ENCODE peak calls at places on chromosomes 16 and 17, in eight cellular contexts. One of them, this sample, is unnamed.

GRCh38 chr16:50699345-50700159 is 6.1 kb downstream of the NOD2 start:
- DNase-seq in GM23338: no peak
- DNase-seq in upper lobe of left lung: no peak
- DNase-seq in vagina: no peak
- DNase-seq in spleen: peak; percentile 76
- DNase-seq in prostate gland: no peak
- DNase-seq in HCT116: no peak
- DNase-seq in breast epithelium: no peak
- DNase-seq in this sample: peak; percentile 52

GRCh38 chr16:7805997-7806396 is 473.4 kb downstream of the RBFOX1 start:
- DNase-seq in GM23338: no peak
- DNase-seq in upper lobe of left lung: no peak
- DNase-seq in vagina: no peak
- DNase-seq in spleen: no peak
- DNase-seq in breast epithelium: no peak
- DNase-seq in HCT116: no peak
- DNase-seq in prostate gland: no peak
- DNase-seq in this sample: no peak

GRCh38 chr17:8981443-8981842 is 15.9 kb upstream of the PIK3R5 start:
- DNase-seq in breast epithelium: no peak
- DNase-seq in spleen: no peak
- DNase-seq in GM23338: no peak
- DNase-seq in prostate gland: no peak
- DNase-seq in vagina: no peak
- DNase-seq in HCT116: no peak
- DNase-seq in upper lobe of left lung: no peak
- DNase-seq in this sample: no peak

GRCh38 chr16:11585460-11586374 is 1.0 kb downstream of the LITAF start:
- DNase-seq in upper lobe of left lung: peak; percentile 87
- DNase-seq in vagina: no peak
- DNase-seq in spleen: peak; percentile 90
- DNase-seq in prostate gland: no peak
- DNase-seq in GM23338: no peak
- DNase-seq in HCT116: no peak
- DNase-seq in breast epithelium: peak; percentile 37
- DNase-seq in this sample: peak; percentile 26

GRCh38 chr17:45261577-45262515 is at the start of gene SPATA32:
- DNase-seq in prostate gland: peak; percentile 51
- DNase-seq in breast epithelium: no peak
- DNase-seq in upper lobe of left lung: peak; percentile 91
- DNase-seq in vagina: no peak
- DNase-seq in spleen: peak; percentile 95
- DNase-seq in HCT116: no peak
- DNase-seq in GM23338: peak; percentile 88
- DNase-seq in this sample: peak; percentile 16

GRCh38 chr17:42791948-42792347 is 6.6 kb downstream of the COA3 start:
- DNase-seq in GM23338: no peak
- DNase-seq in spleen: no peak
- DNase-seq in prostate gland: no peak
- DNase-seq in upper lobe of left lung: no peak
- DNase-seq in breast epithelium: no peak
- DNase-seq in vagina: no peak
- DNase-seq in HCT116: no peak
- DNase-seq in this sample: no peak

GRCh38 chr17:47717845-47718621 is 15.0 kb upstream of the TBX21 start:
- DNase-seq in vagina: no peak
- DNase-seq in HCT116: no peak
- DNase-seq in prostate gland: no peak
- DNase-seq in breast epithelium: no peak
- DNase-seq in spleen: no peak
- DNase-seq in GM23338: no peak
- DNase-seq in upper lobe of left lung: no peak
- DNase-seq in this sample: no peak

GRCh38 chr17:9470171-9470570 is 105.4 kb downstream of the STX8 start:
- DNase-seq in vagina: no peak
- DNase-seq in GM23338: no peak
- DNase-seq in HCT116: no peak
- DNase-seq in prostate gland: no peak
- DNase-seq in spleen: no peak
- DNase-seq in upper lobe of left lung: no peak
- DNase-seq in breast epithelium: no peak
- DNase-seq in this sample: no peak

GRCh38 chr17:29560306-29560705 is 6.5 kb downstream of the ABHD15 start:
- DNase-seq in prostate gland: no peak
- DNase-seq in spleen: peak; percentile 54
- DNase-seq in vagina: no peak
- DNase-seq in breast epithelium: no peak
- DNase-seq in HCT116: no peak
- DNase-seq in GM23338: no peak
- DNase-seq in upper lobe of left lung: no peak
- DNase-seq in this sample: peak; percentile 18

GRCh38 chr17:2029911-2030778 is at the start of gene DPH1:
- DNase-seq in spleen: peak; percentile 96
- DNase-seq in HCT116: peak; percentile 85
- DNase-seq in vagina: no peak
- DNase-seq in breast epithelium: peak; percentile 74
- DNase-seq in GM23338: peak; percentile 97
- DNase-seq in upper lobe of left lung: peak; percentile 95
- DNase-seq in prostate gland: peak; percentile 86
- DNase-seq in this sample: no peak

DNA sequence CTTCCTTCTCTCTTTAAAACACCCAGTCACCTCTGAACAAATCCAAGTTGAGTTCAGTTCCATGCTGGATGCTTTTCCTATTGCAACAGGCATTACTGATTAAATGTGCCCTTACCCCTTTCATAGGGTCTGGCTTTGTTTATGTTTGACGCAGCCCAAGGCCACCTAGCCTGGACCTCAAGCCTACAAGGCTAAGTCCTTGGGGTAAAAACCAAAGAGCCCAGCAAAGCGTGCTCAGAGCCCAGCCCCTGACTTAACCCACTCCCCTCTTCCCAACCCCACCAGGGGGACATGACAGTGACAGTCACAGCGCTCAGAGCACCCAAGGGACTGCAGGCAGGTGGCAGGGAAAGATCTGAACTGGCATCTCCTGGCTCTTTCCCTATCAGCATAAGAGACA is 200.6 kb downstream of the XYLT1 start:
- DNase-seq in spleen: no peak
- DNase-seq in prostate gland: no peak
- DNase-seq in GM23338: no peak
- DNase-seq in upper lobe of left lung: no peak
- DNase-seq in vagina: no peak
- DNase-seq in breast epithelium: no peak
- DNase-seq in HCT116: no peak
- DNase-seq in this sample: no peak
- TF ChIP-seq POLR2AphosphoS5 in spleen: no peak
- TF ChIP-seq POLR2AphosphoS5 in prostate gland: no peak
- TF ChIP-seq POLR2AphosphoS5 in GM23338: no peak
- TF ChIP-seq POLR2AphosphoS5 in upper lobe of left lung: no peak
- TF ChIP-seq POLR2AphosphoS5 in vagina: no peak
- TF ChIP-seq POLR2AphosphoS5 in breast epithelium: no peak
- TF ChIP-seq POLR2AphosphoS5 in HCT116: no peak
- TF ChIP-seq POLR2AphosphoS5 in this sample: no peak

GRCh38 chr16:14525021-14525420 is 105.0 kb downstream of the PARN start:
- DNase-seq in prostate gland: no peak
- DNase-seq in HCT116: no peak
- DNase-seq in spleen: no peak
- DNase-seq in breast epithelium: no peak
- DNase-seq in GM23338: no peak
- DNase-seq in upper lobe of left lung: no peak
- DNase-seq in vagina: no peak
- DNase-seq in this sample: no peak

GRCh38 chr16:14529010-14529669 is 100.9 kb downstream of the PARN start:
- DNase-seq in breast epithelium: peak; percentile 56
- DNase-seq in HCT116: peak; percentile 66
- DNase-seq in vagina: no peak
- DNase-seq in upper lobe of left lung: no peak
- DNase-seq in spleen: no peak
- DNase-seq in prostate gland: peak; percentile 81
- DNase-seq in GM23338: peak; percentile 90
- DNase-seq in this sample: peak; percentile 68

GRCh38 chr16:14528306-14528948 is 101.6 kb downstream of the PARN start:
- DNase-seq in prostate gland: no peak
- DNase-seq in HCT116: no peak
- DNase-seq in breast epithelium: no peak
- DNase-seq in vagina: no peak
- DNase-seq in upper lobe of left lung: no peak
- DNase-seq in spleen: no peak
- DNase-seq in GM23338: no peak
- DNase-seq in this sample: no peak

GRCh38 chr16:14525596-14525995 is 104.5 kb downstream of the PARN start:
- DNase-seq in vagina: no peak
- DNase-seq in HCT116: no peak
- DNase-seq in prostate gland: no peak
- DNase-seq in GM23338: no peak
- DNase-seq in spleen: no peak
- DNase-seq in breast epithelium: no peak
- DNase-seq in upper lobe of left lung: no peak
- DNase-seq in this sample: no peak

GRCh38 chr16:14527411-14528044 is 102.5 kb downstream of the PARN start:
- DNase-seq in prostate gland: no peak
- DNase-seq in GM23338: no peak
- DNase-seq in spleen: no peak
- DNase-seq in HCT116: no peak
- DNase-seq in upper lobe of left lung: no peak
- DNase-seq in vagina: no peak
- DNase-seq in breast epithelium: no peak
- DNase-seq in this sample: no peak
- TF ChIP-seq POLR2AphosphoS5 in prostate gland: no peak
- TF ChIP-seq POLR2AphosphoS5 in GM23338: no peak
- TF ChIP-seq POLR2AphosphoS5 in spleen: no peak
- TF ChIP-seq POLR2AphosphoS5 in HCT116: no peak
- TF ChIP-seq POLR2AphosphoS5 in upper lobe of left lung: no peak
- TF ChIP-seq POLR2AphosphoS5 in vagina: no peak
- TF ChIP-seq POLR2AphosphoS5 in breast epithelium: peak; percentile 35
- TF ChIP-seq POLR2AphosphoS5 in this sample: no peak

GRCh38 chr16:75264999-75265910 is 13.8 kb upstream of the BCAR1 start:
- DNase-seq in GM23338: peak; percentile 46
- DNase-seq in prostate gland: peak; percentile 53
- DNase-seq in upper lobe of left lung: peak; percentile 88
- DNase-seq in breast epithelium: no peak
- DNase-seq in vagina: no peak
- DNase-seq in HCT116: no peak
- DNase-seq in spleen: no peak
- DNase-seq in this sample: no peak

GRCh38 chr16:75264531-75264998 is 13.1 kb upstream of the BCAR1 start:
- DNase-seq in breast epithelium: no peak
- DNase-seq in vagina: no peak
- DNase-seq in spleen: no peak
- DNase-seq in upper lobe of left lung: no peak
- DNase-seq in HCT116: no peak
- DNase-seq in prostate gland: no peak
- DNase-seq in GM23338: no peak
- DNase-seq in this sample: no peak

GRCh38 chr16:75267631-75268264 is 16.3 kb upstream of the BCAR1 start:
- DNase-seq in HCT116: peak; percentile 54
- DNase-seq in prostate gland: peak; percentile 66
- DNase-seq in GM23338: no peak
- DNase-seq in vagina: no peak
- DNase-seq in upper lobe of left lung: no peak
- DNase-seq in breast epithelium: peak; percentile 81
- DNase-seq in spleen: no peak
- DNase-seq in this sample: no peak

GRCh38 chr16:75266738-75267630 is 15.6 kb upstream of the BCAR1 start:
- DNase-seq in vagina: no peak
- DNase-seq in spleen: no peak
- DNase-seq in GM23338: no peak
- DNase-seq in breast epithelium: no peak
- DNase-seq in HCT116: no peak
- DNase-seq in upper lobe of left lung: peak; percentile 79
- DNase-seq in prostate gland: no peak
- DNase-seq in this sample: no peak

GRCh38 chr16:75265911-75266701 is 14.7 kb upstream of the BCAR1 start:
- DNase-seq in vagina: no peak
- DNase-seq in upper lobe of left lung: peak; percentile 96
- DNase-seq in HCT116: no peak
- DNase-seq in breast epithelium: no peak
- DNase-seq in spleen: no peak
- DNase-seq in prostate gland: peak; percentile 37
- DNase-seq in GM23338: peak; percentile 92
- DNase-seq in this sample: no peak
- TF ChIP-seq POLR2AphosphoS5 in vagina: no peak
- TF ChIP-seq POLR2AphosphoS5 in upper lobe of left lung: peak; percentile 64
- TF ChIP-seq POLR2AphosphoS5 in HCT116: peak; percentile 75
- TF ChIP-seq POLR2AphosphoS5 in breast epithelium: peak; percentile 52
- TF ChIP-seq POLR2AphosphoS5 in spleen: peak; percentile 65
- TF ChIP-seq POLR2AphosphoS5 in prostate gland: peak; percentile 28
- TF ChIP-seq POLR2AphosphoS5 in GM23338: peak; percentile 56
- TF ChIP-seq POLR2AphosphoS5 in this sample: no peak

GRCh38 chr17:64115871-64116534 is 13.9 kb downstream of the ERN1 start:
- DNase-seq in upper lobe of left lung: no peak
- DNase-seq in vagina: no peak
- DNase-seq in prostate gland: no peak
- DNase-seq in breast epithelium: no peak
- DNase-seq in spleen: no peak
- DNase-seq in GM23338: no peak
- DNase-seq in HCT116: no peak
- DNase-seq in this sample: peak; percentile 74
- TF ChIP-seq POLR2AphosphoS5 in upper lobe of left lung: no peak
- TF ChIP-seq POLR2AphosphoS5 in vagina: peak; percentile 60
- TF ChIP-seq POLR2AphosphoS5 in prostate gland: no peak
- TF ChIP-seq POLR2AphosphoS5 in breast epithelium: no peak
- TF ChIP-seq POLR2AphosphoS5 in spleen: no peak
- TF ChIP-seq POLR2AphosphoS5 in GM23338: no peak
- TF ChIP-seq POLR2AphosphoS5 in HCT116: no peak
- TF ChIP-seq POLR2AphosphoS5 in this sample: no peak

DNA sequence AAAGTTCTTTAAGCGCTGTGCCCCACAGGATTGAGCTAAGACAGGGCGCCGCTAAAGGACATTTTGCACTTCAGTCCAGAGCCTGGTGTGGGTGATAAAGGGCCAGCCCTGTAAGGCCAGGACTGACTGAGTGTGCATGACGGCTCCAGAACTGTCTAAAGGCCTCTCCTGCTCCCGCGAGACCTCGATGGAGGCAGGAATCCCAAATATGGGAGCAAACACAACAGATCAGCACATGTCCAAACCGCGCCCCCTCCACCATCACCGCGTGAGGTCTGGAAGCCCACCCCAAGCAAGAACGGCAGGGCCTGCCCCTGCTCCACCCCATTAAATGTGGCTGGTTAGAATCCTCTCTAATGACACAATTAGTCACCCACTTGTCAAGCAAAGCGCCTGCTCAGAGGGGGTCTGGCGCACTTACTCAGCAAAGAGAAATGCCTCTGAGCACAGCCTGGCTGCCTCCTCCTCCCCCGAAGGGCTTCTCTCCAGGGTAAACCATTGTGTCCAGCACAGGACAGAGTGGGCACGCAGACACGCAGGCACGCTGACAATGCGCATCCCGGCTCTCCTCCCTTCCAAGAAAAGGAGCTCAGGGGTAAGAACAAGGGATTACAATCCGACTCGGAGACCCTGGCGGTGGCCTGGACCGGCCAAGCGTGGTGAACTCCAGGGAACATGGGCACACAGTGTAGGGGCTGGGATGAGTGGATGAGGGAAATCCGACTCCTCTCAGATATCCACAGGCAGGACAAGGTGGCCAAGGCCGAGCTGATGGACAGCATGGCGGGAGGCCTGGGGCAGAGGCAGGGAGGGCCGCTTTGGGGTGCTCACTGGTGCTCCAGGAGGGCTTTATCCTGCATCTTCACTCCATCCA is 1.5 kb downstream of the MXRA7 start:
- DNase-seq in prostate gland: peak; percentile 44
- DNase-seq in breast epithelium: peak; percentile 63
- DNase-seq in vagina: no peak
- DNase-seq in upper lobe of left lung: peak; percentile 79
- DNase-seq in HCT116: no peak
- DNase-seq in GM23338: peak; percentile 42
- DNase-seq in spleen: no peak
- DNase-seq in this sample: no peak
- TF ChIP-seq POLR2AphosphoS5 in prostate gland: peak; percentile 73
- TF ChIP-seq POLR2AphosphoS5 in breast epithelium: peak; percentile 48
- TF ChIP-seq POLR2AphosphoS5 in vagina: peak; percentile 71
- TF ChIP-seq POLR2AphosphoS5 in upper lobe of left lung: peak; percentile 58
- TF ChIP-seq POLR2AphosphoS5 in HCT116: no peak
- TF ChIP-seq POLR2AphosphoS5 in GM23338: no peak
- TF ChIP-seq POLR2AphosphoS5 in spleen: peak; percentile 64
- TF ChIP-seq POLR2AphosphoS5 in this sample: no peak